ENCODE peak calls at places on chromosome 2, in nine cellular contexts. G is caudate nucleus; F is activated T-cell treated with anti-CD3 and anti-CD28 coated beads for 24 hours; L is myocyte; X is mesenteric fat pad; I is sciatic nerve; T is activated CD4-positive, alpha-beta T cell treated with anti-CD3 and anti-CD28 coated beads for 1 hour; R is IMR-90; P is epithelial cell of prostate. J is an unnamed sample.

GRCh38 chr2:70678576-70679143 is 89.3 kb downstream of the ADD2 start:
- DNase-seq in X (peak), G (no peak), T (no peak), P (no peak), L (no peak), R (no peak), I (no peak), F (no peak), J (no peak)

GRCh38 chr2:191635333-191636234 is 42.4 kb upstream of the NABP1 start:
- DNase-seq in X (no peak), T (no peak), G (no peak), L (peak), P (no peak), R (peak), F (no peak), I (no peak), J (peak)

GRCh38 chr2:141947715-141948114 is 183.1 kb downstream of the LRP1B start:
- DNase-seq in L (no peak), G (no peak), T (no peak), P (no peak), I (no peak), F (no peak), R (no peak), X (no peak), J (no peak)

GRCh38 chr2:189236066-189236465 is 56.5 kb upstream of the COL5A2 start:
- DNase-seq in P (peak), F (no peak), L (peak), R (peak), G (no peak), T (no peak), X (no peak), I (no peak), J (no peak)

GRCh38 chr2:227826019-227826521 is 12.4 kb downstream of the CCL20 start:
- DNase-seq in F (no peak), R (no peak), I (no peak), G (peak), L (no peak), P (peak), X (no peak), T (no peak), J (no peak)

GRCh38 chr2:144320491-144320890 is 199.4 kb downstream of the ZEB2 start:
- DNase-seq in I (no peak), G (no peak), R (peak), F (peak), T (peak), X (no peak), L (peak), P (peak), J (no peak)

GRCh38 chr2:880201-880970 is 70.3 kb upstream of the SNTG2 start:
- DNase-seq in X (peak), L (no peak), I (no peak), F (no peak), R (no peak), T (no peak), P (no peak), G (no peak), J (no peak)

GRCh38 chr2:216533504-216534068 is 34.9 kb downstream of the RPL37A start:
- DNase-seq in I (no peak), P (no peak), F (no peak), L (no peak), G (no peak), X (no peak), R (no peak), T (no peak), J (no peak)

GRCh38 chr2:69600425-69600824 is 43.1 kb downstream of the AAK1 start:
- DNase-seq in X (no peak), P (no peak), F (no peak), I (no peak), L (no peak), G (no peak), T (no peak), R (no peak), J (no peak)

GRCh38 chr2:65390134-65390533 is 42.3 kb downstream of the SPRED2 start:
- DNase-seq in R (no peak), P (no peak), L (no peak), I (no peak), F (no peak), G (no peak), T (no peak), X (no peak), J (no peak)

GRCh38 chr2:100228967-100229366 is 86.6 kb upstream of the AFF3 start:
- DNase-seq in T (no peak), L (no peak), R (no peak), X (no peak), F (no peak), I (no peak), G (no peak), P (no peak), J (no peak)

GRCh38 chr2:238900511-238900910 is 52.6 kb downstream of the TWIST2 start:
- DNase-seq in T (no peak), L (no peak), P (no peak), R (peak), F (no peak), G (no peak), X (no peak), I (no peak), J (no peak)

GRCh38 chr2:39530423-39530866 is 93.4 kb upstream of the MAP4K3 start:
- DNase-seq in P (no peak), G (no peak), R (peak), X (no peak), L (no peak), T (no peak), F (no peak), I (no peak), J (no peak)

GRCh38 chr2:188695953-188696352 is 278.2 kb upstream of the COL3A1 start:
- DNase-seq in X (no peak), I (no peak), F (no peak), R (peak), G (no peak), T (no peak), P (peak), L (peak), J (peak)

GRCh38 chr2:175414872-175415487 is 233.5 kb upstream of the ATP5MC3 start:
- DNase-seq in G (no peak), T (no peak), R (peak), F (no peak), X (no peak), L (peak), I (peak), P (peak), J (peak)

GRCh38 chr2:8475349-8476045 is 206.4 kb upstream of the ID2 start:
- DNase-seq in I (no peak), P (no peak), T (no peak), F (no peak), X (no peak), G (no peak), R (no peak), L (no peak), J (no peak)

GRCh38 chr2:84855730-84856129 is 25.2 kb downstream of the TRABD2A start:
- DNase-seq in P (no peak), I (peak), F (no peak), X (no peak), L (no peak), R (no peak), T (no peak), G (no peak), J (no peak)

GRCh38 chr2:138433995-138434991 is 67.3 kb upstream of the SPOPL start:
- DNase-seq in R (peak), L (no peak), I (no peak), P (peak), F (no peak), T (no peak), X (no peak), G (no peak), J (no peak)

GRCh38 chr2:168593713-168594112 is 137.6 kb downstream of the CERS6 start:
- DNase-seq in X (no peak), L (no peak), I (no peak), F (no peak), R (no peak), T (no peak), P (no peak), G (no peak), J (no peak)

GRCh38 chr2:6083131-6083530 is 390.9 kb downstream of the SOX11 start:
- DNase-seq in X (no peak), L (no peak), T (no peak), I (no peak), G (no peak), F (no peak), R (no peak), P (no peak), J (no peak)

GRCh38 chr2:29361255-29361654 is 246.0 kb downstream of the CLIP4 start:
- DNase-seq in I (no peak), R (peak), X (no peak), L (peak), P (no peak), T (no peak), F (no peak), G (no peak), J (no peak)

GRCh38 chr2:195330513-195330956 is 326.5 kb upstream of the SLC39A10 start:
- DNase-seq in R (no peak), I (no peak), P (no peak), X (no peak), T (no peak), L (no peak), F (no peak), G (no peak), J (no peak)

GRCh38 chr2:216578325-216578724 is 54.9 kb upstream of the IGFBP2 start:
- DNase-seq in T (no peak), X (no peak), P (no peak), I (no peak), F (no peak), G (no peak), L (peak), R (peak), J (no peak)

GRCh38 chr2:16172324-16173175 is 232.2 kb downstream of the MYCN start:
- DNase-seq in I (no peak), P (no peak), G (no peak), T (no peak), L (no peak), R (no peak), X (peak), F (no peak), J (no peak)

GRCh38 chr2:70990216-70990615 is 4.5 kb downstream of the TEX261 start:
- DNase-seq in L (no peak), G (no peak), X (peak), T (no peak), P (no peak), R (no peak), F (no peak), I (no peak), J (no peak)

GRCh38 chr2:949894-950626 is 589 bp upstream of the SNTG2 start:
- DNase-seq in L (no peak), T (no peak), P (no peak), F (no peak), R (no peak), G (no peak), I (no peak), X (no peak), J (no peak)

GRCh38 chr2:52897511-52898085 is 870.0 kb upstream of the CHAC2 start:
- DNase-seq in I (no peak), X (no peak), T (no peak), P (no peak), F (no peak), G (no peak), L (no peak), R (no peak), J (no peak)

GRCh38 chr2:61937881-61938280 is 32.4 kb downstream of the COMMD1 start:
- DNase-seq in I (no peak), X (no peak), R (no peak), T (no peak), L (no peak), F (no peak), P (no peak), G (no peak), J (no peak)

GRCh38 chr2:107303964-107304363 is 418.0 kb upstream of the ST6GAL2 start:
- DNase-seq in F (no peak), R (no peak), G (no peak), X (no peak), P (no peak), T (no peak), I (no peak), L (peak), J (no peak)